ENCODE peak calls at places on chromosome 22, in five cellular contexts. U, K, E, T and F are unnamed samples.

GRCh38 chr22:47914481-47915097 is 1152.1 kb downstream of the TBC1D22A start:
- DNase-seq in U (no peak), K (peak; percentile 43), E (no peak), T (no peak), F (no peak)

GRCh38 chr22:49100316-49100715 is 727.4 kb downstream of the BRD1 start:
- DNase-seq in U (no peak), K (no peak), E (no peak), T (no peak), F (no peak)

GRCh38 chr22:49305215-49305965 is 522.3 kb downstream of the BRD1 start:
- DNase-seq in U (peak; percentile 47), K (peak; percentile 76), E (no peak), T (peak; percentile 53), F (no peak)

GRCh38 chr22:25824828-25825474 is 83.0 kb downstream of the MYO18B start:
- DNase-seq in U (no peak), K (no peak), E (no peak), T (no peak), F (no peak)

GRCh38 chr22:23073506-23074229 is 3.3 kb downstream of the GNAZ start:
- DNase-seq in U (no peak), K (no peak), E (no peak), T (no peak), F (no peak)

GRCh38 chr22:35310556-35311550 is 11.2 kb downstream of the TOM1 start:
- DNase-seq in U (no peak), K (no peak), E (no peak), T (no peak), F (no peak)

GRCh38 chr22:47617186-47617585 is 854.7 kb downstream of the TBC1D22A start:
- DNase-seq in U (no peak), K (no peak), E (no peak), T (no peak), F (no peak)

GRCh38 chr22:26453812-26454500 is 24.9 kb downstream of the ASPHD2 start:
- DNase-seq in U (no peak), K (no peak), E (no peak), T (no peak), F (no peak)

GRCh38 chr22:43528601-43529360 is 117.0 kb downstream of the MPPED1 start:
- DNase-seq in U (no peak), K (no peak), E (no peak), T (peak; percentile 24), F (no peak)

GRCh38 chr22:46875089-46875488 is 112.6 kb downstream of the TBC1D22A start:
- DNase-seq in U (no peak), K (no peak), E (peak; percentile 35), T (no peak), F (no peak)

GRCh38 chr22:38208549-38209097 is 6.8 kb downstream of the MAFF start:
- DNase-seq in U (no peak), K (no peak), E (no peak), T (no peak), F (no peak)

GRCh38 chr22:33073989-33074391 is 15.8 kb upstream of the SYN3 start:
- DNase-seq in U (no peak), K (no peak), E (no peak), T (no peak), F (no peak)

GRCh38 chr22:50471197-50471847 is 3.5 kb downstream of the SBF1 start:
- DNase-seq in U (no peak), K (no peak), E (no peak), T (no peak), F (no peak)

GRCh38 chr22:32839776-32840571 is 38.5 kb downstream of the TIMP3 start:
- DNase-seq in U (no peak), K (no peak), E (peak; percentile 41), T (no peak), F (no peak)

GRCh38 chr22:19292262-19293230 is 1.0 kb upstream of the CLTCL1 start:
- DNase-seq in U (no peak), K (peak; percentile 46), E (no peak), T (no peak), F (no peak)

GRCh38 chr22:19122752-19123492 is 710 bp upstream of the DGCR2 start:
- DNase-seq in U (no peak), K (peak; percentile 43), E (peak; percentile 5), T (no peak), F (no peak)

GRCh38 chr22:35564975-35565867 is 24.6 kb downstream of the RASD2 start:
- DNase-seq in U (no peak), K (no peak), E (peak; percentile 78), T (no peak), F (no peak)

GRCh38 chr22:27755521-27756211 is 45.9 kb downstream of the MN1 start:
- DNase-seq in U (no peak), K (no peak), E (no peak), T (no peak), F (no peak)

GRCh38 chr22:44338183-44338812 is 25.5 kb upstream of the SHISAL1 start:
- DNase-seq in U (no peak), K (no peak), E (no peak), T (no peak), F (no peak)

GRCh38 chr22:37999640-38000272 is 15.4 kb upstream of the SOX10 start:
- DNase-seq in U (no peak), K (no peak), E (peak; percentile 61), T (peak; percentile 12), F (peak; percentile 13)

GRCh38 chr22:35538801-35539321 is 1.8 kb upstream of the RASD2 start:
- DNase-seq in U (no peak), K (no peak), E (no peak), T (peak; percentile 35), F (no peak)

GRCh38 chr22:24938741-24939341 is 7.7 kb downstream of the LHFPL7 start:
- DNase-seq in U (no peak), K (peak; percentile 23), E (peak; percentile 25), T (peak; percentile 31), F (no peak)

GRCh38 chr22:49970528-49971231 is 10.1 kb downstream of the PIM3 start:
- DNase-seq in U (peak; percentile 91), K (peak; percentile 95), E (peak; percentile 97), T (peak; percentile 95), F (peak; percentile 96)

GRCh38 chr22:44646668-44647067 is 55.3 kb upstream of the PRR5 start:
- DNase-seq in U (no peak), K (no peak), E (no peak), T (peak; percentile 25), F (no peak)

GRCh38 chr22:19879996-19880785 is 25.5 kb upstream of the GNB1L start:
- DNase-seq in U (no peak), K (no peak), E (no peak), T (no peak), F (no peak)

GRCh38 chr22:38126928-38127668 is 16.6 kb upstream of the BAIAP2L2 start:
- DNase-seq in U (no peak), K (no peak), E (no peak), T (no peak), F (no peak)

GRCh38 chr22:43561421-43562178 is 149.8 kb downstream of the MPPED1 start:
- DNase-seq in U (no peak), K (no peak), E (no peak), T (no peak), F (no peak)

GRCh38 chr22:30250713-30251267 is 4.2 kb upstream of the LIF start:
- DNase-seq in U (no peak), K (no peak), E (peak; percentile 86), T (no peak), F (no peak)
- H3K27ac ChIP-seq in U (no peak overlapping the region), K (no peak overlapping the region), E (peak overlapping the region; percentile 76), T (no peak overlapping the region), F (no peak overlapping the region)

GRCh38 chr22:42069801-42070516 is 653 bp downstream of the NAGA start:
- DNase-seq in U (no peak), K (peak; percentile 34), E (no peak), T (no peak), F (no peak)

GRCh38 chr22:42066937-42067336 is 3.7 kb downstream of the NAGA start:
- DNase-seq in U (no peak), K (no peak), E (no peak), T (no peak), F (no peak)

GRCh38 chr22:42067706-42068350 is 2.8 kb downstream of the NAGA start:
- DNase-seq in U (no peak), K (no peak), E (no peak), T (no peak), F (no peak)

GRCh38 chr22:42066133-42066761 is 4.4 kb downstream of the NAGA start:
- DNase-seq in U (no peak), K (no peak), E (no peak), T (no peak), F (no peak)

GRCh38 chr22:42068351-42068730 is 2.3 kb downstream of the NAGA start:
- DNase-seq in U (no peak), K (no peak), E (no peak), T (no peak), F (no peak)
- TF ChIP-seq CTCF in U (no peak), K (no peak), E (no peak), T (no peak), F (no peak)

DNA sequence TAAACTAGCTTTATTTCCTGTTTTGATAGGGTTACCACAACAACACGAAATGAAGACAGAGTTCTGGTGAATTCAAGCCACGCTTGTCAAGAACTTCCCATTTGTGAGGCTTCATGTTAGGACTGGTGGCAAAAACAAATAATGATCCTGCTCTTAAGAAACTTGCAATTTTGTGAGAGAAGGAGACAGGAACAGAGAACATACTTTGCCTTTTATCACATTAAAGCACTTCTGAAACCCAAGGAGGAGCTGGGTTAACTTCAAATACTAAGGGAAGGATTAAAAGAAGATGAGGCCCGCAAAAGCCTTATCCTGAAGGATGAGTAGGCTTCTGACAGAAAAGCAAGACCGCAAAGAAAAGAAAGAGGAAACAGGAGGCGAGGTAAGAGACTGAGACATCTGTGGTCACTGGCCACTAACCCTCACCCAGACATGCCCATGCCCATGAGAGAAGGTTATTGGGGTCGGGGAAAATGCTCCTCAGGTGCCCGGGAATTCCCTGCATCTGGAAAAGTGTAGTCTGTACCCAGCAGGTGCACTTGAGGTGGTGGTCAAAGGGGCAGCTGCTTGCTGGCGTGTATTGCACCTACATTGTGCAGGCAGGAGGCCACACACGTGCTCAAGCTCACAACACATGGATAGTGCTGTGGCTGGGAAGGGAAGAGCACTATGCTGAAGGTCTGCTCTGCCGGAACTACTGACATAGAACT is 50.5 kb downstream of the MAPK1 start:
- DNase-seq in U (no peak), K (no peak), E (peak; percentile 95), T (peak; percentile 11), F (no peak)
- H3K4me3 ChIP-seq in U (no peak overlapping the region), K (no peak overlapping the region), E (no peak overlapping the region), T (no peak overlapping the region), F (peak overlapping the region; percentile 28)

GRCh38 chr22:36775966-36776669 is at the start of gene IFT27:
- DNase-seq in U (peak; percentile 89), K (peak; percentile 100), E (peak; percentile 100), T (peak; percentile 99), F (peak; percentile 99)

GRCh38 chr22:36778020-36778419 is 2.1 kb upstream of the IFT27 start:
- DNase-seq in U (no peak), K (no peak), E (no peak), T (no peak), F (no peak)

GRCh38 chr22:36773935-36774334 is 2.0 kb downstream of the IFT27 start:
- DNase-seq in U (no peak), K (no peak), E (peak; percentile 49), T (peak; percentile 13), F (no peak)

GRCh38 chr22:36776722-36777121 is 803 bp upstream of the IFT27 start:
- DNase-seq in U (no peak), K (no peak), E (no peak), T (no peak), F (no peak)

DNA sequence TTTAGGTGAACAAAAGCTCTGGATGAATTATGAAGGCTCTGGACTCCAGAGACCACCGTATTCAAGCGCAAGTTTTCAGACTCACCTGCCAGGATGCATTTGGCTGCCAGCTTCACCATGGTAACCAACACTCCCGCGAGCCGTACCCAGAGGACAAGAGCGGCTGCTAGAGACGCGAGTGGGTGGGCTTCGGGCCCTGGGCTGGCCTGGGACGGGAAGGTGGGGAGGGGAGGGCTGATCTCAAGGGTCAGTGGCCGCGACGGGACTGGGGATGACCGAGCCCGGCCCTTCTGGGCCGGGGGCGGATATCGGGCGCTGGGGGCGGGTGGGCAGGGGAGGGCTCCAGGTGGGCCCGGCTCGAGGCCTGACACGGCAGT is 342 bp downstream of the IFT27 start:
- DNase-seq in U (peak; percentile 28), K (peak; percentile 62), E (peak; percentile 5), T (peak; percentile 49), F (no peak)
- H3K27ac ChIP-seq in U (peak overlapping the region; percentile 92), K (peak overlapping the region; percentile 82), E (peak overlapping the region; percentile 31), T (peak overlapping the region; percentile 77), F (peak overlapping the region; percentile 49)